ENCODE peak calls at places on chromosome 14, in seven cellular contexts. D is A549, T is fibroblast of pulmonary artery, Y is GM13977, B is transverse colon, V is testis, Q is foreskin fibroblast. P is an unnamed sample.

GRCh38 chr14:50955373-50956043 is 11.2 kb upstream of the PYGL start:
- DNase-seq in D (peak), T (peak), Y (no peak), B (peak), V (peak), Q (peak), P (peak)

GRCh38 chr14:24437020-24437735 is 5.4 kb downstream of the SDR39U1 start:
- DNase-seq in D (no peak), T (no peak), Y (peak), B (no peak), V (no peak), Q (no peak), P (no peak)

GRCh38 chr14:106657460-106657859 is 1131.1 kb downstream of the TMEM121 start:
- DNase-seq in D (no peak), T (no peak), Y (peak), B (peak), V (peak), Q (no peak), P (no peak)

GRCh38 chr14:106094654-106095189 is 568.3 kb downstream of the TMEM121 start:
- DNase-seq in D (no peak), T (no peak), Y (peak), B (peak), V (no peak), Q (no peak), P (no peak)

GRCh38 chr14:32230181-32230580 is 27.1 kb upstream of the RNU6-8 start:
- DNase-seq in D (peak), T (peak), Y (no peak), B (no peak), V (no peak), Q (peak), P (peak)

GRCh38 chr14:102469261-102469660 is 40.3 kb downstream of the ANKRD9 start:
- DNase-seq in D (no peak), T (no peak), Y (no peak), B (no peak), V (no peak), Q (no peak), P (no peak)

GRCh38 chr14:73502017-73502619 is 11.4 kb downstream of the RIOX1 start:
- DNase-seq in D (no peak), T (no peak), Y (no peak), B (no peak), V (no peak), Q (peak), P (peak)

GRCh38 chr14:100611811-100612480 is 24.7 kb upstream of the BEGAIN start:
- DNase-seq in D (no peak), T (no peak), Y (no peak), B (peak), V (no peak), Q (no peak), P (no peak)

GRCh38 chr14:102055181-102055901 is 31.5 kb downstream of the HSP90AA1 start:
- DNase-seq in D (no peak), T (peak), Y (no peak), B (no peak), V (no peak), Q (peak), P (no peak)

GRCh38 chr14:75430106-75430505 is 2.3 kb downstream of the JDP2 start:
- DNase-seq in D (no peak), T (peak), Y (no peak), B (no peak), V (no peak), Q (peak), P (peak)

GRCh38 chr14:46054526-46054925 is 597.1 kb downstream of the RPL10L start:
- DNase-seq in D (no peak), T (peak), Y (no peak), B (no peak), V (no peak), Q (peak), P (peak)

GRCh38 chr14:91893659-91894058 is 26.3 kb upstream of the TC2N start:
- DNase-seq in D (no peak), T (no peak), Y (no peak), B (no peak), V (no peak), Q (no peak), P (no peak)

GRCh38 chr14:52695481-52696091 is at the start of gene ERO1A:
- DNase-seq in D (peak), T (peak), Y (peak), B (peak), V (peak), Q (peak), P (peak)

GRCh38 chr14:33451211-33451610 is 499.7 kb downstream of the EGLN3 start:
- DNase-seq in D (no peak), T (no peak), Y (no peak), B (no peak), V (no peak), Q (peak), P (no peak)

GRCh38 chr14:99009875-99010274 is 262.1 kb downstream of the BCL11B start:
- DNase-seq in D (no peak), T (no peak), Y (no peak), B (no peak), V (no peak), Q (no peak), P (no peak)

GRCh38 chr14:89660183-89660582 is 243.2 kb upstream of the FOXN3 start:
- DNase-seq in D (no peak), T (peak), Y (no peak), B (no peak), V (no peak), Q (peak), P (peak)

GRCh38 chr14:64849940-64850339 is 29.8 kb downstream of the SPTB start:
- DNase-seq in D (no peak), T (no peak), Y (no peak), B (no peak), V (no peak), Q (no peak), P (no peak)

GRCh38 chr14:61472801-61473376 is 151.5 kb downstream of the PRKCH start:
- DNase-seq in D (no peak), T (peak), Y (no peak), B (peak), V (no peak), Q (peak), P (no peak)

GRCh38 chr14:23481362-23481970 is 12.0 kb downstream of the NGDN start:
- DNase-seq in D (no peak), T (peak), Y (no peak), B (no peak), V (no peak), Q (peak), P (peak)

GRCh38 chr14:29894030-29894429 is 33.6 kb downstream of the PRKD1 start:
- DNase-seq in D (no peak), T (no peak), Y (no peak), B (no peak), V (peak), Q (no peak), P (no peak)

GRCh38 chr14:57171903-57172302 is 96.8 kb downstream of the EXOC5 start:
- DNase-seq in D (no peak), T (no peak), Y (no peak), B (no peak), V (no peak), Q (no peak), P (no peak)

GRCh38 chr14:38113546-38113945 is 94.2 kb upstream of the SSTR1 start:
- DNase-seq in D (no peak), T (no peak), Y (no peak), B (no peak), V (no peak), Q (no peak), P (no peak)

GRCh38 chr14:56198438-56198837 is 80.2 kb downstream of the PELI2 start:
- DNase-seq in D (no peak), T (no peak), Y (no peak), B (no peak), V (no peak), Q (peak), P (no peak)

GRCh38 chr14:100278702-100279101 is 27.5 kb downstream of the SLC25A29 start:
- DNase-seq in D (no peak), T (peak), Y (peak), B (no peak), V (no peak), Q (peak), P (no peak)

GRCh38 chr14:50015708-50016107 is 100.7 kb downstream of the VCPKMT start:
- DNase-seq in D (no peak), T (no peak), Y (no peak), B (no peak), V (no peak), Q (no peak), P (no peak)

GRCh38 chr14:36363704-36364103 is 43.3 kb upstream of the MBIP start:
- DNase-seq in D (no peak), T (peak), Y (no peak), B (no peak), V (no peak), Q (no peak), P (no peak)

GRCh38 chr14:67680121-67680602 is 5.7 kb upstream of the VTI1B start:
- DNase-seq in D (no peak), T (peak), Y (peak), B (no peak), V (no peak), Q (peak), P (no peak)

GRCh38 chr14:67636361-67636919 is 16.7 kb downstream of the ARG2 start:
- DNase-seq in D (no peak), T (no peak), Y (no peak), B (no peak), V (no peak), Q (peak), P (no peak)

GRCh38 chr14:65332141-65332871 is 80.2 kb upstream of the FUT8 start:
- DNase-seq in D (no peak), T (no peak), Y (no peak), B (no peak), V (no peak), Q (peak), P (no peak)

GRCh38 chr14:60085085-60085484 is 6.6 kb upstream of the PCNX4 start:
- DNase-seq in D (no peak), T (peak), Y (no peak), B (no peak), V (no peak), Q (peak), P (peak)

GRCh38 chr14:76566439-76566838 is 190.5 kb downstream of the ESRRB start:
- DNase-seq in D (no peak), T (no peak), Y (no peak), B (no peak), V (no peak), Q (no peak), P (no peak)

GRCh38 chr14:76564471-76565119 is 188.7 kb downstream of the ESRRB start:
- DNase-seq in D (peak), T (no peak), Y (no peak), B (no peak), V (no peak), Q (no peak), P (peak)
- TF ChIP-seq CTCF in D (peak), T (no peak), Y (no peak), B (no peak), V (no peak), Q (no peak), P (no peak)

GRCh38 chr14:20757963-20758362 is 10.2 kb upstream of the EDDM3B start:
- DNase-seq in D (no peak), T (no peak), Y (peak), B (peak), V (peak), Q (no peak), P (peak)
- TF ChIP-seq CTCF in D (peak), T (peak), Y (peak), B (peak), V (peak), Q (no peak), P (no peak)

GRCh38 chr14:81285250-81285649 is 64.5 kb upstream of the GTF2A1 start:
- DNase-seq in D (no peak), T (no peak), Y (no peak), B (no peak), V (no peak), Q (no peak), P (no peak)
- TF ChIP-seq CTCF in D (no peak), T (no peak), Y (no peak), B (no peak), V (no peak), Q (no peak), P (no peak)

DNA sequence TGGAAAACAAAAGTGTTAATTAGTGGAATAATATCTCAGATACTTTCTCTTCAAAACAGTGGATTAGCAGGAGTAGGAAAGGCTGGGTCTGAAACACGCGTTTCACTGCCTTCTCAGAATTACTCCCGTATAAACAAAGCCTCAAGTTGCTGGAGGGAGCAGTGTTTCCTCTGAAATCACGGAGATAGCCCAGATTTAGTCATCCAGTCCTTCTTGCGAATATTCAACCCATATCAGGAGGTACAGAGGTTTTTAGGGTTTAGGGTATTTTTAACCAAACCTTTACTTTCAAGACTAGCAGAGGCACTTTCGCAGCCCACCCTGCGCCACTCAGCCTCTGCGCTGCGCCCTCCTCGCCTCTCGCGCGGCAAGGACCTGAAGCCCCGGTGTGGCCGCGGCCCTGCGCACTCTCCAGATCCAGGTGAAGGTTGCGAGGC is 2.1 kb upstream of the SAMD4A start:
- DNase-seq in D (no peak), T (peak), Y (no peak), B (no peak), V (peak), Q (peak), P (no peak)
- TF ChIP-seq CTCF in D (peak), T (no peak), Y (no peak), B (no peak), V (no peak), Q (no peak), P (no peak)

DNA sequence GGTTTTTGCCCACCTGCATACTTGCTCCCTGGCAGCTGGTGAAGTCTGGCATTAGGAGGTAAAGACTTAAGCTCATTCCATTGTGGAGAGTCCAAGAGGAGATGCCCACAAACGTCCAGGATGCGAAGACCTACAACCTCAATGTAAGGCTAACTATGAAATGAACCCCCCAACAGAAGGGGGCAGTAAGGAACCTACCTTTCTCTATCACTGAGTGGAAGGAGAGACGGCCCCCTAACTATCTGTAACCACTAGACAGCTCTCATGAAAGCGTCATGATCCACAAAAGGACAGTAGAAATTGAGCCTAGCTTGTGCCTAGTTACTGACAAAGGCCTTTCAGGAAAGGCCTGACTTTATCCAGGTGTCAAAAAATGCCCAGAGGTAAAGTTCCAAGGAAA is 55.3 kb downstream of the ZFYVE21 start:
- DNase-seq in D (no peak), T (no peak), Y (no peak), B (no peak), V (no peak), Q (no peak), P (no peak)
- TF ChIP-seq CTCF in D (no peak), T (no peak), Y (peak), B (no peak), V (no peak), Q (no peak), P (no peak)

P was measured in cardiac muscle cell.